ENCODE peak calls at places on chromosomes 6 and 20, in nine cellular contexts. O, L, F, V, N, Y, X, P and R are unnamed samples.

GRCh38 chr6:157385482-157385881 is 4.5 kb downstream of the ZDHHC14 start:
- DNase-seq in V (no peak), Y (no peak), L (no peak), X (no peak), O (no peak), N (no peak), P (no peak), F (no peak), R (no peak)

GRCh38 chr6:138752017-138752416 is 21.6 kb upstream of the CCDC28A start:
- DNase-seq in L (no peak), O (no peak), X (no peak), N (no peak), V (no peak), F (no peak), P (no peak), Y (no peak), R (no peak)

GRCh38 chr6:111939902-111940301 is 66.7 kb upstream of the FYN start:
- DNase-seq in N (no peak), Y (no peak), P (no peak), V (no peak), O (no peak), F (no peak), L (no peak), X (no peak), R (no peak)

GRCh38 chr6:43604174-43604573 is 24.9 kb downstream of the GTPBP2 start:
- DNase-seq in V (no peak), L (no peak), O (no peak), N (peak), F (peak), Y (no peak), X (no peak), P (peak), R (no peak)

GRCh38 chr6:5506149-5506548 is 244.8 kb downstream of the FARS2 start:
- DNase-seq in V (no peak), F (no peak), Y (no peak), N (no peak), L (no peak), P (no peak), O (no peak), X (no peak), R (no peak)

GRCh38 chr6:106715922-106716321 is 86.5 kb downstream of the QRSL1 start:
- DNase-seq in X (no peak), P (no peak), V (no peak), N (no peak), F (no peak), O (no peak), Y (no peak), L (no peak), R (no peak)

GRCh38 chr6:89553446-89553845 is 85.1 kb downstream of the LYRM2 start:
- DNase-seq in F (no peak), Y (no peak), O (no peak), P (no peak), N (no peak), V (no peak), X (no peak), L (no peak), R (no peak)

GRCh38 chr6:40695114-40695513 is 108.0 kb upstream of the LRFN2 start:
- DNase-seq in X (no peak), N (no peak), O (no peak), V (no peak), Y (no peak), P (no peak), L (no peak), F (no peak), R (no peak)

GRCh38 chr6:30570760-30571084 is 520 bp upstream of the ABCF1 start:
- DNase-seq in L (no peak), Y (no peak), X (no peak), V (no peak), P (no peak), F (no peak), N (no peak), O (no peak), R (no peak)

GRCh38 chr20:23588434-23589403 is 17.0 kb downstream of the CST9 start:
- DNase-seq in N (no peak), O (no peak), F (no peak), X (no peak), Y (no peak), P (no peak), V (no peak), L (no peak), R (no peak)

GRCh38 chr6:17957488-17957887 is 29.9 kb downstream of the KIF13A start:
- DNase-seq in L (no peak), X (no peak), P (peak), O (no peak), F (no peak), Y (no peak), V (no peak), N (no peak), R (no peak)

GRCh38 chr20:25865715-25866656 is 169.3 kb upstream of the ZNF337 start:
- DNase-seq in O (peak), V (peak), X (peak), N (no peak), P (peak), Y (peak), F (peak), L (peak), R (peak)

GRCh38 chr20:32650545-32650944 is 23.2 kb downstream of the C20orf203 start:
- DNase-seq in L (no peak), P (no peak), X (no peak), F (no peak), V (no peak), N (no peak), Y (no peak), O (no peak), R (no peak)

GRCh38 chr6:21842875-21843274 is 249.3 kb downstream of the SOX4 start:
- DNase-seq in F (no peak), O (no peak), Y (no peak), P (no peak), N (no peak), L (no peak), X (no peak), V (no peak), R (no peak)

GRCh38 chr20:39029324-39029820 is 67.2 kb downstream of the DHX35 start:
- DNase-seq in F (no peak), L (no peak), V (no peak), O (no peak), N (no peak), P (no peak), Y (no peak), X (no peak), R (no peak)

GRCh38 chr6:72464791-72465691 is 156.8 kb upstream of the KCNQ5 start:
- DNase-seq in L (no peak), Y (no peak), F (no peak), N (peak), O (no peak), X (no peak), P (peak), V (no peak), R (no peak)

GRCh38 chr6:13026557-13026956 is 301.8 kb downstream of the TBC1D7 start:
- DNase-seq in N (no peak), P (no peak), X (no peak), F (no peak), Y (peak), O (no peak), L (no peak), V (no peak), R (no peak)